ENCODE peak calls at places on chromosomes 1 and 21, in six cellular contexts. G is astrocyte of the cerebellum, O is astrocyte, E is tibial artery, U is cardiac muscle cell, W is body of pancreas. Z is an unnamed sample.

GRCh38 chr1:37123266-37123665 is 89.0 kb upstream of the GRIK3 start:
- DNase-seq in W (no peak), O (no peak), G (no peak), U (no peak), E (no peak), Z (no peak)

GRCh38 chr1:226666164-226666506 is 72.9 kb downstream of the ITPKB start:
- DNase-seq in G (no peak), E (no peak), O (no peak), U (no peak), W (no peak), Z (no peak)

GRCh38 chr1:95197616-95198252 is 36.3 kb upstream of the RWDD3 start:
- DNase-seq in O (peak), U (peak), W (no peak), E (no peak), G (peak), Z (peak)

GRCh38 chr1:224213438-224214119 is 30.5 kb downstream of the DEGS1 start:
- DNase-seq in U (no peak), E (no peak), W (no peak), G (no peak), O (no peak), Z (no peak)

GRCh38 chr1:111406325-111406768 is 21.2 kb downstream of the OVGP1 start:
- DNase-seq in U (peak), G (peak), W (peak), E (no peak), O (peak), Z (no peak)

GRCh38 chr1:99659755-99660210 is 13.9 kb downstream of the PALMD start:
- DNase-seq in O (no peak), G (no peak), U (peak), E (no peak), W (no peak), Z (peak)

GRCh38 chr1:32228771-32229170 is 6.6 kb downstream of the EIF3I start:
- DNase-seq in E (no peak), U (no peak), G (no peak), O (no peak), W (no peak), Z (no peak)

GRCh38 chr1:32500387-32501209 is 35.7 kb downstream of the ZBTB8B start:
- DNase-seq in E (peak), U (peak), W (peak), O (peak), G (no peak), Z (peak)

GRCh38 chr1:1470626-1471388 is 758 bp upstream of the ATAD3B start:
- DNase-seq in E (no peak), U (no peak), W (peak), O (peak), G (no peak), Z (no peak)

GRCh38 chr1:75916834-75917233 is 15.4 kb downstream of the ASB17 start:
- DNase-seq in E (no peak), G (no peak), U (no peak), W (no peak), O (no peak), Z (no peak)
- TF ChIP-seq CTCF in E (no peak), G (no peak), U (no peak), W (no peak), O (no peak), Z (no peak)

DNA sequence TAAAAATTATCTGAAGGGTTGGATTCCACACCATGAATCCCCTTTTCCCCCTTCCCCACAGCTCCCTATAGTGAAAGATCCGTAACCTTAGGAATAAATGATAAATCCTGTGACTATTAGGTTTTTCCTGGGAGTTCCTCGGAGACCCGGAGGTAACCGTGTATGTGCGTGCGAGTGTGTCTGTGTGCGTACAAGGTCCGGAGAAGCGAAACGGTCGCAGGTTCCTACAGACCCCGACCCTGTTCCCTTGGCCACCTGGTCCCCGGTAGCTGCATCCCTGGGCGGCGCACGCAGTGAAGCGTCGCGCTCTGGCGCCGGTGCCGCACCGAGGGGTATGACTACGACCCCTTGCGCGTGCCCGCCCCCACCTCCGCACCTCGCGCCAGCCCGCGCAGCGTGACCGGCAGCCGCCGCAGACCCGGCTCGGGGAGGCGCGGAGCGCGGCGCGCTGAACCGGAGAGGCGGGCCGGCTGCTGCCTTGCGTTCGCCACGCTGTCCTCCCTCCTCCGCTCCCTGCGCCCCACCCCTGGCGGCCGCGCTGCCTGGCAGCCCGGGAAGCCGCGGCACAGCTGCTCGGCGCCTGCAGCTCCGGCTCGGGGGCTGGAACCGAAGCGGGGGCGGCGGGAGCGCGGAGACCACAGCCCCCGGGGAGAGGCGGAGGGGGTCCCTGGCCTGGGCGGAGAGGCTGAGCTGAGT is at the start of gene AK5:
- DNase-seq in E (no peak), G (no peak), O (peak), U (peak), W (peak), Z (peak)
- TF ChIP-seq CTCF in E (no peak), G (no peak), O (no peak), U (no peak), W (no peak), Z (peak)

GRCh38 chr1:6163973-6164617 is 16.0 kb downstream of the CHD5 start:
- DNase-seq in G (no peak), U (no peak), E (no peak), W (no peak), O (no peak), Z (no peak)

GRCh38 chr1:6163191-6163972 is 16.7 kb downstream of the CHD5 start:
- DNase-seq in E (no peak), G (no peak), W (no peak), O (no peak), U (no peak), Z (no peak)

GRCh38 chr1:6162341-6162740 is 17.8 kb downstream of the CHD5 start:
- DNase-seq in E (no peak), U (no peak), O (no peak), G (no peak), W (no peak), Z (no peak)

GRCh38 chr1:6165027-6165426 is 15.1 kb downstream of the CHD5 start:
- DNase-seq in W (no peak), G (no peak), E (no peak), O (no peak), U (no peak), Z (no peak)

DNA sequence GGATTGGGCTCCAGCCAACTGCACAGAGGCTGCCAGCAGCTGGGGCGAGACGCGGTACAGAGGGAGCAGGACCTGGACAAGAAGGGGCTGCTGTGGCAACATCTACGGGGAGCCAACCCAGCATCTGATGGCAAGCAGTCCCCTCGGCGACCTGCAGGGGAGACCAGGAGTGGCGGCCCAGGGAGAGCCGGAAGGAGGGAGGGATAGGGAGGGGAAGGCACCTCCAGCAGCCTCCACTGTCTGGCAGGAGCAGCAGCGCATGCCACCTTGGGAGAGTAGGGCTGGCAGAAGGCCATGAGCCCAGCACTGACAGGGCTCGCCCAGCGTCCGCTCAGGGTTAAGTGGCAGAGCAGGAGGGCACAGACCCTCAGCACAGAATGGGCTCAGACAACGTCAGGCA is 17.3 kb downstream of the CHD5 start:
- DNase-seq in W (no peak), G (no peak), U (no peak), E (no peak), O (no peak), Z (no peak)
- TF ChIP-seq CTCF in W (no peak), G (peak), U (no peak), E (no peak), O (no peak), Z (peak)

GRCh38 chr21:41817228-41817627 is 50.4 kb upstream of the RIPK4 start:
- DNase-seq in U (peak), E (peak), O (peak), G (peak), W (peak), Z (peak)
- TF ChIP-seq CTCF in U (peak), E (peak), O (peak), G (peak), W (peak), Z (peak)

DNA sequence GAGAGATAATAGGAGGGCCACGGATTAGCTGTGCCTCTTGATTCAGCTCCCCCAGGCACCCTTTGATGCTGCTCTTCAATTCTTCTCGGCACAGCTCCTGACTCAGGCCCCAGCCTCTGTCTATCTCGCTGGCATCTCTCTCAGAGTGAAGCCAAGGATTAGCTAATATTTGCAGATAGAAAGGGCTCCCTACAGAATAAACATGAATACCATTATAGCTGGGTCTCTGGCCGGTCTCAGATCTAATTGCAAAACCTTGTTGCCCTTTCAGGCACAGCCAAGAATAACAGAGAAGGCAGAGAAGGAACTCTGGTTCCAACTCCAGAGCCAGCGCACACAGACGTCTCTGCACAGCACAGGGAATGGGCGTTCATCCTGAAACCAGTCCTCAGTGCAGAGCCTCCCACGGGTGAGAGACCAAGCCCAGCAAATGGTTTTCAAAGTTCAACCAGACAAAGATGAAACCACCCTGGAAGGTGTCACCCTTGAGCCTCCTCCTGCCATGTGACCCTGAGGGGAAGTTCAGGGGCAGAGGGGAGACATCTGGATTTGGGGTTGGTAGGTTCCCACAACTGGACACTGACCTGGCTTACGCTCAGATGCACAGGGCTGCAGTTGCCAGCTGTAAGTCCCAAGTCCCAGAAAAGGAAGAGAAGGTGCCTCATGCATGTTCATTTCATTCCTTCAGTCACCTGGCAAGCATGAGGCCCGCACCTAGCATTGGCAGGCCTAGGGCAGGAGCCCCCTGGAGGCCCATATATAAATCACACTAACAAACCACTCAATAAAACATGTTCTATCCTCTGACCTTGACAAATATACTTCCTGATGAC is 394.0 kb downstream of the NPHP4 start:
- DNase-seq in O (no peak), U (no peak), G (no peak), W (peak), E (no peak), Z (no peak)
- TF ChIP-seq CTCF in O (no peak), U (no peak), G (no peak), W (no peak), E (no peak), Z (no peak)

GRCh38 chr1:197391303-197392226 is 123.5 kb downstream of the CRB1 start:
- DNase-seq in U (peak), G (no peak), W (no peak), O (peak), E (no peak), Z (no peak)
- TF ChIP-seq CTCF in U (peak), G (no peak), W (no peak), O (no peak), E (no peak), Z (peak)

GRCh38 chr1:22831729-22832413 is 121.2 kb downstream of the EPHB2 start:
- DNase-seq in U (peak), O (peak), G (peak), W (no peak), E (no peak), Z (peak)
- TF ChIP-seq CTCF in U (no peak), O (no peak), G (no peak), W (no peak), E (no peak), Z (no peak)